ENCODE peak calls at places on chromosomes 4 and X, in five cellular contexts. N is ELR; W is activated CD8-positive, alpha-beta memory T cell treated with anti-CD3 and anti-CD28 coated beads for 4 hours; Z is natural killer cell; I is Calu3. Q is an unnamed sample.

GRCh38 chr4:15982833-15983528 is 20.0 kb upstream of the FGFBP2 start:
- DNase-seq in N (peak; percentile 49), W (no peak), Z (no peak), I (no peak), Q (no peak)

GRCh38 chr4:85452073-85452764 is 22.7 kb upstream of the ARHGAP24 start:
- DNase-seq in N (no peak), W (no peak), Z (no peak), I (no peak), Q (no peak)

GRCh38 chr4:82865592-82865991 is 25.4 kb downstream of the SEC31A start:
- DNase-seq in N (peak; percentile 91), W (no peak), Z (no peak), I (peak; percentile 1), Q (peak; percentile 85)

GRCh38 chr4:114688063-114688462 is 89.5 kb downstream of the UGT8 start:
- DNase-seq in N (no peak), W (no peak), Z (no peak), I (no peak), Q (no peak)

GRCh38 chr4:88187766-88188165 is 29.3 kb upstream of the ABCG2 start:
- DNase-seq in N (no peak), W (no peak), Z (no peak), I (no peak), Q (no peak)

GRCh38 chrX:49214996-49215526 is 15.1 kb upstream of the SYP start:
- DNase-seq in N (no peak), W (no peak), Z (no peak), I (no peak), Q (no peak)

GRCh38 chr4:158856852-158857251 is 88.0 kb downstream of the FNIP2 start:
- DNase-seq in N (peak; percentile 60), W (no peak), Z (no peak), I (no peak), Q (peak; percentile 36)

GRCh38 chr4:108804648-108805273 is 41.9 kb upstream of the ETNPPL start:
- DNase-seq in N (no peak), W (no peak), Z (no peak), I (no peak), Q (no peak)

GRCh38 chr4:141376769-141377168 is 156.1 kb downstream of the ZNF330 start:
- DNase-seq in N (no peak), W (no peak), Z (no peak), I (no peak), Q (no peak)

GRCh38 chr4:114599231-114600065 is 841 bp downstream of the UGT8 start:
- DNase-seq in N (no peak), W (no peak), Z (no peak), I (peak; percentile 43), Q (no peak)

GRCh38 chr4:118981171-118981838 is 92.7 kb downstream of the SYNPO2 start:
- DNase-seq in N (peak; percentile 32), W (no peak), Z (no peak), I (no peak), Q (no peak)

GRCh38 chr4:13264126-13264525 is 220.0 kb downstream of the RAB28 start:
- DNase-seq in N (peak; percentile 32), W (no peak), Z (no peak), I (no peak), Q (no peak)

GRCh38 chr4:145623831-145624230 is 4.6 kb downstream of the MMAA start:
- DNase-seq in N (peak; percentile 65), W (no peak), Z (no peak), I (peak; percentile 7), Q (peak; percentile 34)

GRCh38 chr4:94516999-94517398 is 65.3 kb downstream of the PDLIM5 start:
- DNase-seq in N (no peak), W (no peak), Z (no peak), I (no peak), Q (no peak)

GRCh38 chrX:663841-664240 is 33.2 kb downstream of the SHOX start:
- DNase-seq in N (no peak), W (no peak), Z (no peak), I (no peak), Q (no peak)

Q was measured in glomerular endothelial cell.